ENCODE peak calls at places on chromosomes 4 and X, in nine cellular contexts. J, Z, R, L, Y, U, V, G and W are unnamed samples.

GRCh38 chr4:56976283-56976877 is 1.0 kb downstream of the NOA1 start:
- DNase-seq in J (no peak), Z (no peak), R (no peak), L (peak), Y (no peak), U (no peak), V (no peak), G (no peak), W (no peak)

GRCh38 chr4:174929346-174929745 is 11.2 kb downstream of the ADAM29 start:
- DNase-seq in J (no peak), Z (no peak), R (no peak), L (no peak), Y (no peak), U (no peak), V (no peak), G (no peak), W (no peak)

GRCh38 chrX:46686003-46686645 is 72.8 kb downstream of the SLC9A7 start:
- DNase-seq in J (no peak), Z (peak), R (no peak), L (peak), Y (peak), U (no peak), V (peak), G (no peak), W (no peak)

GRCh38 chrX:5458300-5458699 is 770.4 kb downstream of the NLGN4X start:
- DNase-seq in J (no peak), Z (peak), R (no peak), L (no peak), Y (no peak), U (no peak), V (no peak), G (no peak), W (no peak)

GRCh38 chrX:43655151-43655676 is 885 bp upstream of the MAOA start:
- DNase-seq in J (peak), Z (peak), R (no peak), L (peak), Y (peak), U (no peak), V (no peak), G (no peak), W (no peak)

GRCh38 chrX:50718791-50719190 is 95.2 kb downstream of the SHROOM4 start:
- DNase-seq in J (no peak), Z (no peak), R (no peak), L (no peak), Y (peak), U (no peak), V (no peak), G (no peak), W (no peak)

GRCh38 chrX:47807548-47807947 is 29.2 kb upstream of the ZNF81 start:
- DNase-seq in J (no peak), Z (peak), R (no peak), L (no peak), Y (no peak), U (no peak), V (no peak), G (no peak), W (no peak)

GRCh38 chr4:10577018-10577417 is 107.5 kb downstream of the CLNK start:
- DNase-seq in J (no peak), Z (no peak), R (no peak), L (no peak), Y (no peak), U (no peak), V (no peak), G (no peak), W (no peak)

GRCh38 chr4:4762300-4762699 is 97.2 kb upstream of the MSX1 start:
- DNase-seq in J (no peak), Z (no peak), R (no peak), L (no peak), Y (no peak), U (no peak), V (no peak), G (no peak), W (no peak)

GRCh38 chr4:85474818-85475630 is at the start of gene ARHGAP24:
- DNase-seq in J (peak), Z (peak), R (no peak), L (peak), Y (peak), U (peak), V (peak), G (no peak), W (no peak)

GRCh38 chr4:120440730-120441129 is 374.1 kb upstream of the MAD2L1 start:
- DNase-seq in J (no peak), Z (no peak), R (no peak), L (no peak), Y (no peak), U (no peak), V (no peak), G (no peak), W (no peak)

GRCh38 chrX:153582896-153583295 is 16.0 kb downstream of the CCNQ start:
- DNase-seq in J (no peak), Z (peak), R (peak), L (peak), Y (peak), U (no peak), V (peak), G (peak), W (peak)

GRCh38 chr4:126777649-126778048 is 855.1 kb upstream of the INTU start:
- DNase-seq in J (peak), Z (no peak), R (no peak), L (no peak), Y (peak), U (no peak), V (no peak), G (no peak), W (no peak)

GRCh38 chr4:77308843-77309242 is 151.8 kb downstream of the CCNG2 start:
- DNase-seq in J (no peak), Z (peak), R (no peak), L (peak), Y (peak), U (no peak), V (peak), G (no peak), W (no peak)

GRCh38 chrX:15416133-15416993 is 32.1 kb upstream of the VEGFD start:
- DNase-seq in J (no peak), Z (no peak), R (no peak), L (no peak), Y (no peak), U (no peak), V (no peak), G (no peak), W (no peak)

GRCh38 chr4:73596001-73596400 is 24.2 kb downstream of the RASSF6 start:
- DNase-seq in J (no peak), Z (no peak), R (no peak), L (no peak), Y (no peak), U (no peak), V (no peak), G (no peak), W (no peak)

GRCh38 chr4:11343536-11343935 is 85.2 kb downstream of the HS3ST1 start:
- DNase-seq in J (no peak), Z (no peak), R (no peak), L (no peak), Y (no peak), U (no peak), V (no peak), G (no peak), W (no peak)

GRCh38 chr4:47639531-47639930 is 154.5 kb downstream of the ATP10D start:
- DNase-seq in J (no peak), Z (no peak), R (no peak), L (no peak), Y (no peak), U (no peak), V (no peak), G (no peak), W (no peak)

GRCh38 chr4:185597532-185598188 is 62.4 kb upstream of the PDLIM3 start:
- DNase-seq in J (peak), Z (peak), R (peak), L (peak), Y (peak), U (peak), V (peak), G (peak), W (peak)

GRCh38 chr4:75995727-75996126 is 5.0 kb upstream of the SDAD1 start:
- DNase-seq in J (peak), Z (peak), R (no peak), L (peak), Y (peak), U (no peak), V (peak), G (no peak), W (no peak)

GRCh38 chrX:1727531-1728027 is 112.7 kb downstream of the ASMT start:
- DNase-seq in J (peak), Z (no peak), R (no peak), L (no peak), Y (no peak), U (no peak), V (no peak), G (no peak), W (no peak)

GRCh38 chrX:150475466-150475865 is 93.0 kb upstream of the MTM1 start:
- DNase-seq in J (no peak), Z (no peak), R (no peak), L (no peak), Y (peak), U (no peak), V (no peak), G (no peak), W (no peak)

GRCh38 chr4:101600287-101600686 is 190.2 kb upstream of the BANK1 start:
- DNase-seq in J (no peak), Z (no peak), R (no peak), L (no peak), Y (no peak), U (no peak), V (no peak), G (no peak), W (no peak)

GRCh38 chr4:113384600-113384999 is 335.1 kb downstream of the ANK2 start:
- DNase-seq in J (no peak), Z (no peak), R (no peak), L (no peak), Y (peak), U (no peak), V (no peak), G (no peak), W (no peak)